ENCODE peak calls at places on chromosomes 13 and 19, in four cellular contexts. A, P, X and O are unnamed samples.

GRCh38 chr19:57583521-57584416 is at the start of gene ZIK1:
- DNase-seq in A (peak; percentile 81), P (peak; percentile 94), X (peak; percentile 79), O (peak; percentile 54)

GRCh38 chr19:1910169-1910568 is 5.0 kb downstream of the ADAT3 start:
- DNase-seq in A (no peak), P (no peak), X (no peak), O (no peak)

GRCh38 chr13:113299951-113300350 is 2.9 kb downstream of the LAMP1 start:
- DNase-seq in A (no peak), P (no peak), X (no peak), O (no peak)

GRCh38 chr19:38395381-38396127 is 7.1 kb downstream of the SPRED3 start:
- DNase-seq in A (no peak), P (no peak), X (no peak), O (no peak)

GRCh38 chr19:19261350-19262189 is 11.5 kb downstream of the TM6SF2 start:
- DNase-seq in A (no peak), P (no peak), X (no peak), O (no peak)

GRCh38 chr19:18634612-18635290 is 2.1 kb upstream of the KLHL26 start:
- DNase-seq in A (no peak), P (no peak), X (no peak), O (no peak)

GRCh38 chr19:35773020-35773809 is 2.1 kb upstream of the ARHGAP33 start:
- DNase-seq in A (no peak), P (no peak), X (no peak), O (no peak)

GRCh38 chr13:97018029-97018819 is 23.9 kb upstream of the OXGR1 start:
- DNase-seq in A (no peak), P (peak; percentile 67), X (peak; percentile 37), O (peak; percentile 60)

GRCh38 chr19:39264306-39265290 is 3.6 kb upstream of the IFNL2 start:
- DNase-seq in A (no peak), P (no peak), X (no peak), O (no peak)

GRCh38 chr13:99894835-99895427 is 76.6 kb downstream of the ZIC5 start:
- DNase-seq in A (no peak), P (no peak), X (no peak), O (no peak)

GRCh38 chr13:57582032-57582431 is 49.5 kb upstream of the PCDH17 start:
- DNase-seq in A (no peak), P (no peak), X (no peak), O (peak; percentile 8)

GRCh38 chr13:94712812-94713555 is 639 bp upstream of the SOX21 start:
- DNase-seq in A (no peak), P (no peak), X (peak; percentile 26), O (peak; percentile 23)

GRCh38 chr13:34435338-34435737 is 506.7 kb upstream of the NBEA start:
- DNase-seq in A (no peak), P (no peak), X (no peak), O (peak; percentile 85)